ENCODE peak calls at places on chromosomes 6 and 20, in five cellular contexts. S is IMR-90, L is HepG2, B is K562, F is GM12878. V is an unnamed sample.

GRCh38 chr6:159969921-159970320 is 1.0 kb downstream of the IGF2R start:
- DNase-seq in S (peak), L (peak), B (no peak), F (no peak), V (peak)

GRCh38 chr6:83758533-83758932 is 49.6 kb upstream of the SNAP91 start:
- DNase-seq in S (no peak), L (no peak), B (no peak), F (no peak), V (no peak)

GRCh38 chr6:127518212-127518709 is 874 bp downstream of the MTCL3 start:
- DNase-seq in S (no peak), L (no peak), B (no peak), F (no peak), V (peak)

GRCh38 chr6:31246051-31246495 is 25.8 kb downstream of the HLA-C start:
- DNase-seq in S (peak), L (peak), B (no peak), F (no peak), V (peak)

GRCh38 chr6:40346241-40346640 is 240.9 kb downstream of the LRFN2 start:
- DNase-seq in S (no peak), L (no peak), B (no peak), F (no peak), V (no peak)

GRCh38 chr20:45545754-45546453 is 1.3 kb downstream of the EPPIN start:
- DNase-seq in S (peak), L (peak), B (peak), F (no peak), V (peak)

GRCh38 chr6:136440187-136440582 is 110.0 kb downstream of the MAP7 start:
- DNase-seq in S (no peak), L (no peak), B (no peak), F (no peak), V (no peak)

GRCh38 chr6:56156643-56157042 is 90.7 kb downstream of the COL21A1 start:
- DNase-seq in S (peak), L (peak), B (no peak), F (no peak), V (peak)

GRCh38 chr6:157241411-157241979 is 81.8 kb downstream of the TMEM242 start:
- DNase-seq in S (no peak), L (no peak), B (no peak), F (no peak), V (no peak)

GRCh38 chr6:105402981-105403935 is at the start of gene PREP:
- DNase-seq in S (peak), L (peak), B (peak), F (peak), V (peak)

GRCh38 chr20:63752411-63753101 is 13.0 kb downstream of the SLC2A4RG start:
- DNase-seq in S (no peak), L (no peak), B (peak), F (no peak), V (no peak)

GRCh38 chr6:69917834-69918233 is 51.5 kb downstream of the COL19A1 start:
- DNase-seq in S (peak), L (no peak), B (no peak), F (peak), V (no peak)

GRCh38 chr20:51969191-51969590 is 166.9 kb upstream of the SALL4 start:
- DNase-seq in S (no peak), L (no peak), B (no peak), F (no peak), V (no peak)
- TF ChIP-seq BHLHE40 in S (no peak), L (no peak), B (no peak), F (no peak), V (no peak)

GRCh38 chr6:133741375-133741861 is 147.5 kb upstream of the TCF21 start:
- DNase-seq in S (peak), L (no peak), B (no peak), F (no peak), V (peak)
- TF ChIP-seq RFX5 in S (no peak), L (no peak), B (no peak), F (no peak), V (no peak)

GRCh38 chr6:94215614-94216013 is 796.3 kb upstream of the EPHA7 start:
- DNase-seq in S (no peak), L (no peak), B (no peak), F (no peak), V (no peak)
- TF ChIP-seq BHLHE40 in S (no peak), L (no peak), B (no peak), F (no peak), V (no peak)

GRCh38 chr6:18363746-18364145 is 23.4 kb upstream of the RNF144B start:
- DNase-seq in S (no peak), L (no peak), B (no peak), F (no peak), V (no peak)

GRCh38 chr6:18360188-18360587 is 27.0 kb upstream of the RNF144B start:
- DNase-seq in S (no peak), L (no peak), B (no peak), F (no peak), V (no peak)

GRCh38 chr6:18367371-18367770 is 19.8 kb upstream of the RNF144B start:
- DNase-seq in S (no peak), L (no peak), B (no peak), F (no peak), V (no peak)

GRCh38 chr6:18359237-18359885 is 27.8 kb upstream of the RNF144B start:
- DNase-seq in S (no peak), L (no peak), B (no peak), F (no peak), V (no peak)

GRCh38 chr6:18362058-18362561 is 25.0 kb upstream of the RNF144B start:
- DNase-seq in S (peak), L (no peak), B (no peak), F (no peak), V (no peak)
- TF ChIP-seq RFX5 in S (no peak), L (no peak), B (no peak), F (no peak), V (no peak)

GRCh38 chr6:22334778-22335177 is 37.9 kb upstream of the PRL start:
- DNase-seq in S (no peak), L (no peak), B (no peak), F (no peak), V (no peak)
- TF ChIP-seq BHLHE40 in S (no peak), L (no peak), B (no peak), F (no peak), V (no peak)

GRCh38 chr6:168817558-168818159 is 376.7 kb downstream of the SMOC2 start:
- DNase-seq in S (no peak), L (no peak), B (no peak), F (no peak), V (no peak)
- TF ChIP-seq RFX5 in S (no peak), L (no peak), B (no peak), F (no peak), V (no peak)

V was measured in A549.